ENCODE peak calls at places on chromosomes 13 and 19, in seven cellular contexts. I is lower lobe of right lung; M is HTR-8/SVneo; D is stimulated activated CD8-positive, alpha-beta memory T cell treated with anti-CD3 and anti-CD28 coated beads, Interleukin-15, amount 100 ng/mL, for 1 hour; E is Calu3; W is amniotic stem cell; T is stimulated activated CD4-positive, alpha-beta T cell treated with anti-CD3 and anti-CD28 coated beads, Interleukin-4, amount 100 ng/mL, for 1 hour. S is an unnamed sample.

GRCh38 chr19:33186835-33187540 is 7.1 kb upstream of the LRP3 start:
- DNase-seq in I (peak; percentile 43), M (no peak), W (no peak), D (no peak), E (no peak), T (no peak), S (no peak)

GRCh38 chr19:14080887-14081796 is 4.4 kb downstream of the C19orf67 start:
- DNase-seq in D (peak; percentile 99), T (peak; percentile 98), M (peak; percentile 98), E (peak; percentile 95), I (peak; percentile 98), W (peak; percentile 98), S (peak; percentile 99)

GRCh38 chr13:108915634-108916497 is 286.5 kb downstream of the MYO16 start:
- DNase-seq in T (peak; percentile 76), I (peak; percentile 86), D (peak; percentile 36), M (peak; percentile 55), W (peak; percentile 86), E (peak; percentile 70), S (peak; percentile 91)

GRCh38 chr13:112839347-112840105 is 129.5 kb upstream of the MCF2L start:
- DNase-seq in M (no peak), I (no peak), W (no peak), T (no peak), D (no peak), E (no peak), S (no peak)

GRCh38 chr13:33262997-33263396 is 22.6 kb downstream of the STARD13 start:
- DNase-seq in D (no peak), T (no peak), M (no peak), E (no peak), I (no peak), W (no peak), S (no peak)

GRCh38 chr13:44739120-44739519 is 163.0 kb upstream of the TSC22D1 start:
- DNase-seq in W (no peak), T (no peak), D (no peak), E (no peak), M (no peak), I (no peak), S (no peak)

GRCh38 chr19:2555422-2556220 is 79.7 kb downstream of the GADD45B start:
- DNase-seq in I (peak; percentile 32), T (no peak), W (no peak), E (no peak), D (no peak), M (no peak), S (no peak)

GRCh38 chr13:39692650-39693438 is 37.4 kb downstream of the COG6 start:
- DNase-seq in D (no peak), W (no peak), E (no peak), M (no peak), I (no peak), T (no peak), S (no peak)

GRCh38 chr19:50480281-50481111 is 3.8 kb upstream of the GARIN5A start:
- DNase-seq in E (no peak), T (no peak), W (no peak), D (no peak), M (no peak), I (no peak), S (no peak)

GRCh38 chr19:50723735-50724521 is 764 bp downstream of the CLEC11A start:
- DNase-seq in D (no peak), E (no peak), T (no peak), W (no peak), M (no peak), I (no peak), S (peak; percentile 13)